ENCODE peak calls at places on chromosomes 7 and 10, in four cellular contexts. B is cardiac fibroblast, Z is H9, H is heart left ventricle. A is an unnamed sample.
A peak's percentile ranks its signal among the peaks of the same experiment; 100 is the strongest.

GRCh38 chr10:4651404-4652037 is 174.5 kb upstream of the AKR1E2 start:
- DNase-seq in B (no peak), Z (no peak), H (no peak), A (no peak)

GRCh38 chr10:8049874-8050560 is 4.5 kb upstream of the GATA3 start:
- DNase-seq in B (no peak), Z (peak; percentile 72), H (no peak), A (no peak)

GRCh38 chr10:114095676-114096331 is 52.1 kb downstream of the ADRB1 start:
- DNase-seq in B (no peak), Z (no peak), H (no peak), A (no peak)

GRCh38 chr10:59561397-59562121 is 148.1 kb downstream of the SLC16A9 start:
- DNase-seq in B (peak; percentile 65), Z (no peak), H (no peak), A (no peak)

GRCh38 chr10:71246591-71247143 is 34.3 kb downstream of the UNC5B start:
- DNase-seq in B (no peak), Z (no peak), H (no peak), A (no peak)

GRCh38 chr7:85185355-85186082 is 1.3 kb downstream of the SEMA3D start:
- DNase-seq in B (peak; percentile 72), Z (peak; percentile 50), H (peak; percentile 51), A (peak; percentile 82)

GRCh38 chr7:116573541-116573940 is 48.7 kb downstream of the CAV1 start:
- DNase-seq in B (no peak), Z (no peak), H (no peak), A (no peak)

GRCh38 chr10:63866747-63867140 is 345.5 kb downstream of the REEP3 start:
- DNase-seq in B (peak; percentile 35), Z (no peak), H (no peak), A (peak; percentile 21)

GRCh38 chr7:43726466-43726865 is 2.9 kb downstream of the COA1 start:
- DNase-seq in B (no peak), Z (no peak), H (no peak), A (no peak)

GRCh38 chr10:80051993-80052392 is 26.5 kb upstream of the TMEM254 start:
- DNase-seq in B (peak; percentile 21), Z (no peak), H (no peak), A (no peak)

GRCh38 chr7:99531354-99531765 is 20.6 kb downstream of the FAM200A start:
- DNase-seq in B (peak; percentile 3), Z (no peak), H (no peak), A (peak; percentile 18)
- TF ChIP-seq CTCF in B (no peak), Z (no peak), H (no peak), A (no peak)

GRCh38 chr7:155833651-155834050 is 21.4 kb upstream of the SHH start:
- DNase-seq in B (no peak), Z (no peak), H (no peak), A (no peak)

GRCh38 chr7:155836216-155837125 is 24.2 kb upstream of the SHH start:
- DNase-seq in B (no peak), Z (no peak), H (no peak), A (no peak)

GRCh38 chr7:155834486-155835048 is 22.3 kb upstream of the SHH start:
- DNase-seq in B (no peak), Z (no peak), H (no peak), A (no peak)

GRCh38 chr7:155837126-155837479 is 24.8 kb upstream of the SHH start:
- DNase-seq in B (no peak), Z (no peak), H (no peak), A (no peak)

GRCh38 chr7:155835446-155836215 is 23.4 kb upstream of the SHH start:
- DNase-seq in B (no peak), Z (no peak), H (no peak), A (no peak)
- TF ChIP-seq CTCF in B (no peak), Z (no peak), H (no peak), A (no peak)

GRCh38 chr10:97689637-97690036 is 2.6 kb upstream of the AVPI1 start:
- DNase-seq in B (peak; percentile 92), Z (no peak), H (no peak), A (peak; percentile 95)
- TF ChIP-seq CTCF in B (no peak), Z (no peak), H (no peak), A (no peak)

GRCh38 chr7:80445351-80445750 is 66.5 kb downstream of the GNAT3 start:
- DNase-seq in B (no peak), Z (no peak), H (no peak), A (peak; percentile 11)

GRCh38 chr7:80440908-80441307 is 71.0 kb downstream of the GNAT3 start:
- DNase-seq in B (peak; percentile 53), Z (no peak), H (no peak), A (peak; percentile 33)

GRCh38 chr7:80439894-80440811 is 71.7 kb downstream of the GNAT3 start:
- DNase-seq in B (peak; percentile 84), Z (no peak), H (no peak), A (peak; percentile 79)

DNA sequence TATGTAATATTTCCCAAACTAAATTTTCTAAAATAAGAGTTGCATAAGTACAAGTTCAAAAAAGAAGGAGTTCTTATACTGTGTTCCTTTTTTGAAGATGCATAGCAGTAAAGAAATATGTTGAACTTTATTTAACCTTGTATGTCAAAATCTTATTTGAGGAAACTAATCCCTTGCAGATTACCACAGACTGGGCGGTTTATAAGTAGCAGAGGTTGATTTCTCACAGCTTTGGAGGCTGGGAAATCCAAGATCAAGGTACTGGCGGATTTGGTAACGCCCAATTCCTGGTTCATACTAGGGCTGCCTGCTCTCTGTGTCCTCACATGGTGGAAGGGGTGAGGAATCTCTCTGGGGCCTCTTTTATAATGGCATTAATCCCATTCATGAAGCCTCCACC is 68.5 kb downstream of the GNAT3 start:
- DNase-seq in B (peak; percentile 26), Z (no peak), H (no peak), A (no peak)
- TF ChIP-seq CTCF in B (no peak), Z (no peak), H (no peak), A (no peak)

GRCh38 chr10:130924138-130924819 is 387.2 kb downstream of the TCERG1L start:
- DNase-seq in B (no peak), Z (peak; percentile 64), H (no peak), A (no peak)
- TF ChIP-seq CTCF in B (no peak), Z (no peak), H (no peak), A (no peak)

GRCh38 chr10:85420501-85421191 is 945.9 kb downstream of the GRID1 start:
- DNase-seq in B (no peak), Z (peak; percentile 85), H (no peak), A (no peak)
- TF ChIP-seq CTCF in B (no peak), Z (peak; percentile 41), H (no peak), A (no peak)

A was measured in HFFc6.